ENCODE peak calls at places on chromosomes 1 and 21, in ten cellular contexts. One of them, this sample, is unnamed.

GRCh38 chr1:10615932-10616671 is 141.4 kb downstream of the PEX14 start:
- DNase-seq in NCI-H526: no peak
- DNase-seq in NCI-H1417: no peak
- DNase-seq in naive thymus-derived CD4-positive, alpha-beta T cell: no peak
- DNase-seq in psoas muscle: no peak
- DNase-seq in GF-D8: no peak
- DNase-seq in left ventricle myocardium inferior: no peak
- DNase-seq in fibroblast of pulmonary artery: no peak
- DNase-seq in hepatocyte: no peak
- DNase-seq in activated T-cell treated with anti-CD3 and anti-CD28 coated beads for 1 hour: no peak
- DNase-seq in this sample: no peak

GRCh38 chr1:8171751-8172464 is 145.8 kb upstream of the ERRFI1 start:
- DNase-seq in GF-D8: no peak
- DNase-seq in fibroblast of pulmonary artery: no peak
- DNase-seq in activated T-cell treated with anti-CD3 and anti-CD28 coated beads for 1 hour: no peak
- DNase-seq in psoas muscle: no peak
- DNase-seq in NCI-H1417: no peak
- DNase-seq in naive thymus-derived CD4-positive, alpha-beta T cell: no peak
- DNase-seq in hepatocyte: no peak
- DNase-seq in NCI-H526: no peak
- DNase-seq in left ventricle myocardium inferior: no peak
- DNase-seq in this sample: no peak

GRCh38 chr21:16454371-16454770 is 724.6 kb downstream of the USP25 start:
- DNase-seq in psoas muscle: no peak
- DNase-seq in naive thymus-derived CD4-positive, alpha-beta T cell: no peak
- DNase-seq in activated T-cell treated with anti-CD3 and anti-CD28 coated beads for 1 hour: no peak
- DNase-seq in NCI-H526: peak; percentile 43
- DNase-seq in hepatocyte: no peak
- DNase-seq in fibroblast of pulmonary artery: peak; percentile 51
- DNase-seq in left ventricle myocardium inferior: no peak
- DNase-seq in GF-D8: no peak
- DNase-seq in NCI-H1417: peak; percentile 1
- DNase-seq in this sample: no peak

GRCh38 chr1:78005755-78006154 is 1.0 kb downstream of the DNAJB4 start:
- DNase-seq in NCI-H1417: no peak
- DNase-seq in left ventricle myocardium inferior: no peak
- DNase-seq in NCI-H526: peak; percentile 19
- DNase-seq in activated T-cell treated with anti-CD3 and anti-CD28 coated beads for 1 hour: no peak
- DNase-seq in psoas muscle: no peak
- DNase-seq in hepatocyte: peak; percentile 72
- DNase-seq in fibroblast of pulmonary artery: peak; percentile 96
- DNase-seq in naive thymus-derived CD4-positive, alpha-beta T cell: no peak
- DNase-seq in GF-D8: peak; percentile 36
- DNase-seq in this sample: no peak

GRCh38 chr1:208520700-208521099 is 276.5 kb upstream of the PLXNA2 start:
- DNase-seq in left ventricle myocardium inferior: no peak
- DNase-seq in psoas muscle: no peak
- DNase-seq in activated T-cell treated with anti-CD3 and anti-CD28 coated beads for 1 hour: no peak
- DNase-seq in naive thymus-derived CD4-positive, alpha-beta T cell: no peak
- DNase-seq in NCI-H1417: no peak
- DNase-seq in NCI-H526: no peak
- DNase-seq in fibroblast of pulmonary artery: no peak
- DNase-seq in hepatocyte: no peak
- DNase-seq in GF-D8: no peak
- DNase-seq in this sample: no peak

GRCh38 chr1:20141001-20141400 is 1.9 kb downstream of the PLA2G2F start:
- DNase-seq in NCI-H1417: no peak
- DNase-seq in naive thymus-derived CD4-positive, alpha-beta T cell: no peak
- DNase-seq in GF-D8: no peak
- DNase-seq in left ventricle myocardium inferior: no peak
- DNase-seq in hepatocyte: no peak
- DNase-seq in NCI-H526: no peak
- DNase-seq in psoas muscle: no peak
- DNase-seq in activated T-cell treated with anti-CD3 and anti-CD28 coated beads for 1 hour: no peak
- DNase-seq in fibroblast of pulmonary artery: no peak
- DNase-seq in this sample: no peak

GRCh38 chr1:54475357-54476230 is 69.4 kb upstream of the SSBP3 start:
- DNase-seq in hepatocyte: peak; percentile 30
- DNase-seq in NCI-H526: peak; percentile 40
- DNase-seq in naive thymus-derived CD4-positive, alpha-beta T cell: no peak
- DNase-seq in fibroblast of pulmonary artery: no peak
- DNase-seq in activated T-cell treated with anti-CD3 and anti-CD28 coated beads for 1 hour: peak; percentile 43
- DNase-seq in GF-D8: no peak
- DNase-seq in NCI-H1417: peak; percentile 61
- DNase-seq in psoas muscle: peak; percentile 47
- DNase-seq in left ventricle myocardium inferior: no peak
- DNase-seq in this sample: no peak

GRCh38 chr1:109201123-109201703 is 12.5 kb upstream of the SARS1 start:
- DNase-seq in activated T-cell treated with anti-CD3 and anti-CD28 coated beads for 1 hour: peak; percentile 9
- DNase-seq in GF-D8: no peak
- DNase-seq in fibroblast of pulmonary artery: peak; percentile 86
- DNase-seq in left ventricle myocardium inferior: no peak
- DNase-seq in hepatocyte: peak; percentile 78
- DNase-seq in naive thymus-derived CD4-positive, alpha-beta T cell: peak; percentile 60
- DNase-seq in NCI-H526: peak; percentile 70
- DNase-seq in NCI-H1417: peak; percentile 7
- DNase-seq in psoas muscle: peak; percentile 54
- DNase-seq in this sample: peak; percentile 57

GRCh38 chr1:15238789-15239188 is 8.2 kb upstream of the FHAD1 start:
- DNase-seq in naive thymus-derived CD4-positive, alpha-beta T cell: no peak
- DNase-seq in left ventricle myocardium inferior: no peak
- DNase-seq in activated T-cell treated with anti-CD3 and anti-CD28 coated beads for 1 hour: no peak
- DNase-seq in fibroblast of pulmonary artery: no peak
- DNase-seq in hepatocyte: no peak
- DNase-seq in psoas muscle: no peak
- DNase-seq in NCI-H1417: no peak
- DNase-seq in NCI-H526: no peak
- DNase-seq in GF-D8: no peak
- DNase-seq in this sample: no peak

GRCh38 chr1:97727029-97727428 is 193.8 kb downstream of the DPYD start:
- DNase-seq in GF-D8: no peak
- DNase-seq in hepatocyte: no peak
- DNase-seq in psoas muscle: no peak
- DNase-seq in fibroblast of pulmonary artery: no peak
- DNase-seq in activated T-cell treated with anti-CD3 and anti-CD28 coated beads for 1 hour: no peak
- DNase-seq in naive thymus-derived CD4-positive, alpha-beta T cell: no peak
- DNase-seq in NCI-H526: no peak
- DNase-seq in NCI-H1417: no peak
- DNase-seq in left ventricle myocardium inferior: no peak
- DNase-seq in this sample: no peak

GRCh38 chr1:197319631-197320030 is 51.6 kb downstream of the CRB1 start:
- DNase-seq in left ventricle myocardium inferior: no peak
- DNase-seq in fibroblast of pulmonary artery: no peak
- DNase-seq in activated T-cell treated with anti-CD3 and anti-CD28 coated beads for 1 hour: no peak
- DNase-seq in psoas muscle: no peak
- DNase-seq in NCI-H526: no peak
- DNase-seq in NCI-H1417: peak; percentile 43
- DNase-seq in naive thymus-derived CD4-positive, alpha-beta T cell: no peak
- DNase-seq in GF-D8: no peak
- DNase-seq in hepatocyte: no peak
- DNase-seq in this sample: no peak

GRCh38 chr1:212967767-212968166 is 17.4 kb downstream of the VASH2 start:
- DNase-seq in hepatocyte: peak; percentile 33
- DNase-seq in naive thymus-derived CD4-positive, alpha-beta T cell: no peak
- DNase-seq in activated T-cell treated with anti-CD3 and anti-CD28 coated beads for 1 hour: no peak
- DNase-seq in fibroblast of pulmonary artery: peak; percentile 43
- DNase-seq in GF-D8: no peak
- DNase-seq in NCI-H1417: no peak
- DNase-seq in psoas muscle: no peak
- DNase-seq in NCI-H526: peak; percentile 20
- DNase-seq in left ventricle myocardium inferior: no peak
- DNase-seq in this sample: no peak

GRCh38 chr1:21775985-21776562 is 6.9 kb downstream of the USP48 start:
- DNase-seq in NCI-H526: no peak
- DNase-seq in psoas muscle: no peak
- DNase-seq in fibroblast of pulmonary artery: no peak
- DNase-seq in left ventricle myocardium inferior: no peak
- DNase-seq in naive thymus-derived CD4-positive, alpha-beta T cell: no peak
- DNase-seq in GF-D8: no peak
- DNase-seq in NCI-H1417: no peak
- DNase-seq in hepatocyte: no peak
- DNase-seq in activated T-cell treated with anti-CD3 and anti-CD28 coated beads for 1 hour: no peak
- DNase-seq in this sample: no peak

GRCh38 chr1:169711469-169712308 is at the start of gene SELL:
- DNase-seq in left ventricle myocardium inferior: peak; percentile 18
- DNase-seq in activated T-cell treated with anti-CD3 and anti-CD28 coated beads for 1 hour: peak; percentile 63
- DNase-seq in naive thymus-derived CD4-positive, alpha-beta T cell: peak; percentile 64
- DNase-seq in fibroblast of pulmonary artery: peak; percentile 91
- DNase-seq in hepatocyte: peak; percentile 82
- DNase-seq in psoas muscle: no peak
- DNase-seq in GF-D8: peak; percentile 44
- DNase-seq in NCI-H1417: peak; percentile 60
- DNase-seq in NCI-H526: peak; percentile 91
- DNase-seq in this sample: peak; percentile 56

GRCh38 chr1:63317814-63318156 is 4.6 kb upstream of the FOXD3 start:
- DNase-seq in left ventricle myocardium inferior: no peak
- DNase-seq in naive thymus-derived CD4-positive, alpha-beta T cell: no peak
- DNase-seq in GF-D8: no peak
- DNase-seq in NCI-H526: peak; percentile 74
- DNase-seq in hepatocyte: no peak
- DNase-seq in NCI-H1417: no peak
- DNase-seq in psoas muscle: no peak
- DNase-seq in fibroblast of pulmonary artery: no peak
- DNase-seq in activated T-cell treated with anti-CD3 and anti-CD28 coated beads for 1 hour: no peak
- DNase-seq in this sample: no peak

GRCh38 chr1:40806724-40807675 is 23.4 kb downstream of the KCNQ4 start:
- DNase-seq in activated T-cell treated with anti-CD3 and anti-CD28 coated beads for 1 hour: no peak
- DNase-seq in NCI-H526: no peak
- DNase-seq in left ventricle myocardium inferior: peak; percentile 54
- DNase-seq in naive thymus-derived CD4-positive, alpha-beta T cell: no peak
- DNase-seq in psoas muscle: no peak
- DNase-seq in GF-D8: no peak
- DNase-seq in hepatocyte: no peak
- DNase-seq in NCI-H1417: no peak
- DNase-seq in fibroblast of pulmonary artery: no peak
- DNase-seq in this sample: no peak

GRCh38 chr1:154466879-154467767 is 34.9 kb upstream of the TDRD10 start:
- DNase-seq in naive thymus-derived CD4-positive, alpha-beta T cell: no peak
- DNase-seq in NCI-H526: no peak
- DNase-seq in left ventricle myocardium inferior: no peak
- DNase-seq in fibroblast of pulmonary artery: peak; percentile 41
- DNase-seq in GF-D8: no peak
- DNase-seq in NCI-H1417: no peak
- DNase-seq in hepatocyte: no peak
- DNase-seq in psoas muscle: no peak
- DNase-seq in activated T-cell treated with anti-CD3 and anti-CD28 coated beads for 1 hour: no peak
- DNase-seq in this sample: no peak

GRCh38 chr1:47563206-47563605 is 125.4 kb downstream of the FOXD2 start:
- DNase-seq in hepatocyte: no peak
- DNase-seq in psoas muscle: no peak
- DNase-seq in GF-D8: no peak
- DNase-seq in NCI-H526: no peak
- DNase-seq in activated T-cell treated with anti-CD3 and anti-CD28 coated beads for 1 hour: no peak
- DNase-seq in naive thymus-derived CD4-positive, alpha-beta T cell: no peak
- DNase-seq in fibroblast of pulmonary artery: no peak
- DNase-seq in NCI-H1417: no peak
- DNase-seq in left ventricle myocardium inferior: no peak
- DNase-seq in this sample: no peak

GRCh38 chr1:156856282-156856785 is 2.6 kb downstream of the INSRR start:
- DNase-seq in NCI-H526: no peak
- DNase-seq in naive thymus-derived CD4-positive, alpha-beta T cell: no peak
- DNase-seq in NCI-H1417: no peak
- DNase-seq in activated T-cell treated with anti-CD3 and anti-CD28 coated beads for 1 hour: no peak
- DNase-seq in left ventricle myocardium inferior: no peak
- DNase-seq in fibroblast of pulmonary artery: no peak
- DNase-seq in psoas muscle: no peak
- DNase-seq in hepatocyte: no peak
- DNase-seq in GF-D8: no peak
- DNase-seq in this sample: no peak

GRCh38 chr1:218467101-218467728 is 122.1 kb downstream of the TGFB2 start:
- DNase-seq in left ventricle myocardium inferior: no peak
- DNase-seq in psoas muscle: no peak
- DNase-seq in fibroblast of pulmonary artery: no peak
- DNase-seq in NCI-H526: no peak
- DNase-seq in naive thymus-derived CD4-positive, alpha-beta T cell: no peak
- DNase-seq in hepatocyte: no peak
- DNase-seq in NCI-H1417: no peak
- DNase-seq in GF-D8: no peak
- DNase-seq in activated T-cell treated with anti-CD3 and anti-CD28 coated beads for 1 hour: no peak
- DNase-seq in this sample: no peak

GRCh38 chr1:109395602-109396512 is 1.9 kb downstream of the SORT1 start:
- DNase-seq in hepatocyte: no peak
- DNase-seq in NCI-H1417: no peak
- DNase-seq in naive thymus-derived CD4-positive, alpha-beta T cell: no peak
- DNase-seq in GF-D8: peak; percentile 69
- DNase-seq in psoas muscle: peak; percentile 58
- DNase-seq in left ventricle myocardium inferior: no peak
- DNase-seq in NCI-H526: no peak
- DNase-seq in activated T-cell treated with anti-CD3 and anti-CD28 coated beads for 1 hour: no peak
- DNase-seq in fibroblast of pulmonary artery: peak; percentile 46
- DNase-seq in this sample: no peak

GRCh38 chr21:45262041-45262581 is 25.6 kb downstream of the POFUT2 start:
- DNase-seq in naive thymus-derived CD4-positive, alpha-beta T cell: no peak
- DNase-seq in activated T-cell treated with anti-CD3 and anti-CD28 coated beads for 1 hour: no peak
- DNase-seq in left ventricle myocardium inferior: no peak
- DNase-seq in psoas muscle: peak; percentile 29
- DNase-seq in NCI-H1417: no peak
- DNase-seq in hepatocyte: peak; percentile 3
- DNase-seq in NCI-H526: no peak
- DNase-seq in fibroblast of pulmonary artery: no peak
- DNase-seq in GF-D8: no peak
- DNase-seq in this sample: no peak

GRCh38 chr1:151972533-151973270 is 21.0 kb downstream of the S100A10 start:
- DNase-seq in psoas muscle: no peak
- DNase-seq in hepatocyte: peak; percentile 83
- DNase-seq in NCI-H1417: no peak
- DNase-seq in GF-D8: no peak
- DNase-seq in activated T-cell treated with anti-CD3 and anti-CD28 coated beads for 1 hour: no peak
- DNase-seq in NCI-H526: peak; percentile 19
- DNase-seq in naive thymus-derived CD4-positive, alpha-beta T cell: no peak
- DNase-seq in left ventricle myocardium inferior: no peak
- DNase-seq in fibroblast of pulmonary artery: peak; percentile 69
- DNase-seq in this sample: no peak

This sample was measured in stimulated activated CD4-positive, alpha-beta T cell treated with anti-CD3 and anti-CD28 coated beads, Interleukin-12 subunit alpha, Interleukin-12 subunit beta, amount 100 ng/mL, for 4 hours.